ENCODE peak calls at places on chromosomes 4 and X, in seven cellular contexts. F, H, M, G, V, I and O are unnamed samples. For H3K4me1, the result is how much of the 10 kb centered on the place peaks cover.

GRCh38 chr4:111697176-111697962 is 447.9 kb upstream of the FAM241A start:
- DNase-seq in F (no peak), H (no peak), M (no peak), G (no peak), V (no peak), I (no peak), O (no peak)

GRCh38 chr4:68385267-68385666 is 35.4 kb upstream of the YTHDC1 start:
- DNase-seq in F (no peak), H (no peak), M (no peak), G (no peak), V (no peak), I (no peak), O (no peak)

GRCh38 chr4:54067163-54067562 is 2.8 kb upstream of the CHIC2 start:
- DNase-seq in F (peak), H (peak), M (peak), G (peak), V (peak), I (no peak), O (peak)

GRCh38 chrX:132748909-132749308 is 209.5 kb downstream of the HS6ST2 start:
- DNase-seq in F (no peak), H (no peak), M (no peak), G (no peak), V (no peak), I (no peak), O (no peak)

GRCh38 chr4:26885912-26886274 is 25.3 kb downstream of the STIM2 start:
- DNase-seq in F (no peak), H (no peak), M (no peak), G (no peak), V (no peak), I (peak), O (peak)

GRCh38 chr4:154999950-155000578 is 208.4 kb upstream of the NPY2R start:
- DNase-seq in F (no peak), H (no peak), M (no peak), G (no peak), V (no peak), I (no peak), O (no peak)

GRCh38 chr4:181807771-181808170 is 435.4 kb upstream of the TENM3 start:
- DNase-seq in F (no peak), H (no peak), M (no peak), G (no peak), V (no peak), I (no peak), O (no peak)

GRCh38 chr4:182604953-182605352 is 312.2 kb downstream of the DCTD start:
- DNase-seq in F (no peak), H (no peak), M (no peak), G (no peak), V (no peak), I (no peak), O (no peak)

GRCh38 chr4:79851625-79852304 is 221.3 kb downstream of the ANTXR2 start:
- DNase-seq in F (no peak), H (no peak), M (peak), G (no peak), V (no peak), I (no peak), O (no peak)

GRCh38 chr4:31241504-31241903 is 521.3 kb downstream of the PCDH7 start:
- DNase-seq in F (no peak), H (no peak), M (no peak), G (no peak), V (no peak), I (no peak), O (no peak)

GRCh38 chrX:71514367-71515038 is 18.4 kb upstream of the OGT start:
- DNase-seq in F (no peak), H (peak), M (peak), G (no peak), V (no peak), I (no peak), O (no peak)

GRCh38 chr4:168883513-168883912 is 126.5 kb downstream of the CBR4 start:
- DNase-seq in F (no peak), H (no peak), M (peak), G (no peak), V (no peak), I (no peak), O (no peak)

GRCh38 chr4:168887809-168888208 is 122.2 kb downstream of the CBR4 start:
- DNase-seq in F (no peak), H (no peak), M (no peak), G (no peak), V (no peak), I (no peak), O (no peak)

GRCh38 chr4:168886361-168886760 is 123.7 kb downstream of the CBR4 start:
- DNase-seq in F (no peak), H (no peak), M (peak), G (no peak), V (no peak), I (no peak), O (no peak)

GRCh38 chr4:168884251-168885124 is 125.6 kb downstream of the CBR4 start:
- DNase-seq in F (no peak), H (no peak), M (no peak), G (no peak), V (no peak), I (no peak), O (no peak)

GRCh38 chr4:168885416-168885815 is 124.6 kb downstream of the CBR4 start:
- DNase-seq in F (no peak), H (no peak), M (no peak), G (no peak), V (no peak), I (no peak), O (no peak)
- H3K4me1 ChIP-seq in F (half or more), H (under half), M (under half), G (under half), V (under half), I (under half), O (under half)

DNA sequence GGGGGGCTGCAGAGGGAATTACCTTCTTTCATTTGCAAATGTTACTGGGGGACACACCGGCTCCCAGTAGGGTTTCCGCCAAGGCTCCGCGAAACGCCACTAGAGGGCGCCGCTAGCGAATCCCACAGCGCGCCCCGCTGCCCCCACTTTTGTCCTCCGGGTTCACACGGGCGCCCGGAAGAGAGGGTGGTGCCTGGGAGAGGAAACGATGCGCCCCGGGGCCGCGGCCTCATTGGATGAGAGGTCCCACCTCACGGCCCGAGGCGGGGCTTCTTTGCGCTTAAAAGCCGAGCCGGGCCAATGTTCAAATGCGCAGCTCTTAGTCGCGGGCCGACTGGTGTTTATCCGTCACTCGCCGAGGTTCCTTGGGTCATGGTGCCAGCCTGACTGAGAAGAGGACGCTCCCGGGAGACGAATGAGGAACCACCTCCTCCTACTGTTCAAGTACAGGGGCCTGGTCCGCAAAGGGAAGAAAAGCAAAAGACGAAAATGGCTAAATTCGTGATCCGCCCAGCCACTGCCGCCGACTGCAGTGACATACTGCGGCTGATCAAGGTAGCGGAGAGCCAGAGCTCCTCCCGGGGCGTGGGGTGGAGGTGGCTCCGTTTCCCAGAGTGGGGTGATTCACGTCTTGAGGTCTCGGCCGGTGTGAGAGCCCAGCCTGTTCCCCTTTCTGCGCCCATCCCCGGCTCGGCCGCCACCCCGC is at the start of gene SAT1:
- DNase-seq in F (peak), H (peak), M (peak), G (peak), V (peak), I (peak), O (peak)
- H3K27ac ChIP-seq in F (peak), H (peak), M (peak), G (peak), V (peak), I (peak), O (peak)

GRCh38 chr4:86846921-86847320 is 2.3 kb downstream of the SLC10A6 start:
- DNase-seq in F (no peak), H (no peak), M (peak), G (no peak), V (no peak), I (no peak), O (peak)

GRCh38 chr4:86845593-86845992 is 3.6 kb downstream of the SLC10A6 start:
- DNase-seq in F (no peak), H (no peak), M (no peak), G (no peak), V (no peak), I (no peak), O (no peak)

GRCh38 chr4:86847576-86847975 is 1.6 kb downstream of the SLC10A6 start:
- DNase-seq in F (no peak), H (no peak), M (peak), G (no peak), V (no peak), I (no peak), O (no peak)

GRCh38 chr4:86848732-86849617 is at the start of gene SLC10A6:
- DNase-seq in F (peak), H (no peak), M (peak), G (no peak), V (peak), I (no peak), O (no peak)

GRCh38 chr4:86848136-86848535 is 1.0 kb downstream of the SLC10A6 start:
- DNase-seq in F (no peak), H (no peak), M (peak), G (no peak), V (no peak), I (no peak), O (no peak)
- H3K4me3 ChIP-seq in F (peak), H (no peak), M (peak), G (no peak), V (peak), I (no peak), O (no peak)

DNA sequence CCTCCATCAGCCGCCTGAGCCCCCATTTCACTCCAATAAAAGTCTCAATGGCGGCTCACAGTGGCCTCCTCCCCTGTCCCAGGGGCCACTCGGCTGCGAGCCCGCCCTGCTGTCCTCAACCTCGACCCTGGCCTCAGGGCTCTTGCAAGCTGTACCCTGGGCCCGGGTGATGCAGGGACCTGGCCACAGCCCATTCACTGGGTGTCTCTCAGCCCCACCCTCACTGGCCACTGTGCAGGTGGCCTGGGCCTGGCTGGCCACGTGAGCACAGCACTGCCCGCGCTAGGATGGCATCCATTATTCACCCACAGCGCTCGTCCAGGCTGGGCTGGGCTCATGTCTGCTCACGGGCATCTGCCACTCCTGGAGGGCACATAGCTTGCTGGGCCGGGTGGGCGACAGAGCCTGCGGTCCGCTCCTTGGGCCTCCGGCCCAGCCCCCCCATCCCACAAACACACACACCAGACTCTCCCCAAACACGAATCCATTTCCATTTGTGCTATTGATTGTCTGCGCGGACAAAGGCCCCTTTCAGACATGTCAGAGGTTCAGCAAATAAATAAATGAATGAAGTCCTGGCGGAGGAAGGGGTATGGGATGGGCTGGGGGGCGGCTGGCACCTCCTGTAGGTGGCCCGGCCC is 16.5 kb upstream of the FGFR3 start:
- DNase-seq in F (no peak), H (no peak), M (no peak), G (no peak), V (no peak), I (no peak), O (no peak)
- H3K4me1 ChIP-seq in F (under half), H (under half), M (under half), G (under half), V (under half), I (under half), O (under half)

GRCh38 chr4:78774395-78774794 is 1.8 kb upstream of the BMP2K start:
- DNase-seq in F (no peak), H (no peak), M (no peak), G (no peak), V (no peak), I (peak), O (no peak)
- H3K27ac ChIP-seq in F (peak), H (peak), M (no peak), G (peak), V (no peak), I (peak), O (no peak)

DNA sequence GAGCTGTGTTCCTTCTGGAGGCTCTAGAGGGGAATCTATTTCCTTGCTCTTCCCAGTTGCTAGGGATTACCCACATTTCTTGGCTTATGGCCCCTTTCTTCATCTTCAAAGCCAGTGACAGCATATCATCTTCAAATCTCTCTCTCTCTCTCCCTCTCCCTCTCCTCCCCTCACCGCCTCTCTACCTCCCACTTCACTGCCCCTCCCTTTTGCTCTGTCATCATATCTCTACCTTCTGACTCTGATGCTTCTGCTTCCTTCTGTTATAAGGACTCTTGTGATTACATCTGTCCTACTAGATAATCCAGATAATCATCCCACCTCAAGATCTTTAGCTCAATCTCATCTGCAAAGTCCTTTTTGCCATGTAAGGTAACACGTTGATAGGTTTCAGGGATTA is 93.1 kb upstream of the TEX13D start:
- DNase-seq in F (no peak), H (no peak), M (no peak), G (no peak), V (no peak), I (no peak), O (no peak)
- H3K4me3 ChIP-seq in F (no peak), H (no peak), M (no peak), G (no peak), V (no peak), I (no peak), O (no peak)

GRCh38 chr4:1208970-1209704 is 36.8 kb upstream of the SPON2 start:
- DNase-seq in F (no peak), H (peak), M (no peak), G (no peak), V (no peak), I (no peak), O (no peak)
- H3K4me1 ChIP-seq in F (half or more), H (half or more), M (under half), G (under half), V (under half), I (under half), O (under half)

GRCh38 chrX:12137982-12138365 is 299 bp upstream of the FRMPD4 start:
- DNase-seq in F (no peak), H (no peak), M (no peak), G (no peak), V (no peak), I (no peak), O (no peak)
- H3K27ac ChIP-seq in F (no peak), H (no peak), M (no peak), G (no peak), V (no peak), I (no peak), O (no peak)

DNA sequence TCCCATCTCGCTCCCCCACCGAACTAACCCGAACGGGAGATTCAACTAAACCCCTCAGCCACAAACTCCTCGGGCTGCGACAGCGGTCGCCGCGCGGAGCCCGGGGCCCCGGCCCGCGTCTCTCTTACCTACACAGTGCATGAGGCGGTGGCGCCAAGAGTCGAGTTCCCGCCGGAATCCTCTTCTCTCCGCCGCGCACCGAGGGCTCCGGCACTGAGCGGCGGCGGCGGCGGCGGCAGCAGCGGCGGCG is 160 bp downstream of the LCORL start:
- DNase-seq in F (no peak), H (no peak), M (no peak), G (no peak), V (no peak), I (no peak), O (no peak)
- H3K4me3 ChIP-seq in F (peak), H (peak), M (peak), G (peak), V (peak), I (peak), O (peak)

DNA sequence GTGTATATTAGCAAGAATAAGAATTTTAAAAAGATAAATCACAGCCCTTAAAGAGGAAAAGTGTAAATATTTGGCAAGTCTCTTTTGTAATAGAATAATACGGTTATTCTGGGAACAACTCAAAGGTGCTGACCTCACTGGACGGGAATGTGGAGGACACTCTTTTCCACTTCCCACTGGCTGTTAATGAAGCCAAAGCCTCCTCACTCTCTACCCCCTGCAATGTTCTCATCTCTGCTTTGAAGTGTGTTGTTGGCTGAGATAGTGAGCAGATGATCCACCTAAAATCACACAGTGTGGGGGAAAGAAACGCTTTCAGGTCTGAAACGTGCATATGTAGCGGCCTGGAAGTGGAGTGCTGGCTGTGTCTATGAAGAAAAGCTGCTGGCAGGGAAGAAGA is 49.1 kb downstream of the SEL1L3 start:
- DNase-seq in F (peak), H (no peak), M (peak), G (no peak), V (no peak), I (no peak), O (no peak)
- H3K4me1 ChIP-seq in F (under half), H (under half), M (half or more), G (under half), V (under half), I (under half), O (under half)